ENCODE peak calls at places on chromosomes 12 and 14, in eight cellular contexts. U is NAMALWA, H is KBM-7, Q is T-helper 2 cell, F is T-helper 22 cell, O is GOT3, R is gastrocnemius medialis, A is lung. Z is an unnamed sample.

GRCh38 chr12:62256408-62257079 is 3.7 kb upstream of the USP15 start:
- DNase-seq in U (no peak), H (peak), Q (no peak), F (no peak), O (no peak), R (no peak), A (no peak), Z (no peak)

GRCh38 chr12:68623984-68624383 is 13.3 kb downstream of the RAP1B start:
- DNase-seq in U (no peak), H (no peak), Q (no peak), F (no peak), O (no peak), R (no peak), A (no peak), Z (no peak)

GRCh38 chr14:53742226-53742607 is 214.4 kb downstream of the BMP4 start:
- DNase-seq in U (no peak), H (no peak), Q (no peak), F (no peak), O (no peak), R (no peak), A (no peak), Z (peak)

GRCh38 chr12:2383276-2384028 is 330.7 kb downstream of the CACNA1C start:
- DNase-seq in U (no peak), H (no peak), Q (no peak), F (no peak), O (no peak), R (no peak), A (no peak), Z (no peak)

GRCh38 chr12:15563683-15564082 is 225.5 kb downstream of the EPS8 start:
- DNase-seq in U (no peak), H (peak), Q (no peak), F (no peak), O (no peak), R (no peak), A (no peak), Z (no peak)

GRCh38 chr14:68541128-68541896 is 251.6 kb downstream of the ZFP36L1 start:
- DNase-seq in U (no peak), H (no peak), Q (no peak), F (no peak), O (no peak), R (no peak), A (peak), Z (no peak)

GRCh38 chr14:103386632-103387329 is 1.6 kb downstream of the MARK3 start:
- DNase-seq in U (peak), H (peak), Q (no peak), F (no peak), O (no peak), R (no peak), A (no peak), Z (no peak)

GRCh38 chr14:33950320-33951182 is at the start of gene EGLN3:
- DNase-seq in U (no peak), H (peak), Q (peak), F (peak), O (peak), R (peak), A (peak), Z (peak)

GRCh38 chr14:73462815-73463214 is 4.5 kb upstream of the NUMB start:
- DNase-seq in U (no peak), H (no peak), Q (no peak), F (no peak), O (no peak), R (no peak), A (no peak), Z (no peak)

GRCh38 chr14:99256483-99256874 is 15.5 kb downstream of the BCL11B start:
- DNase-seq in U (no peak), H (no peak), Q (no peak), F (no peak), O (no peak), R (no peak), A (no peak), Z (no peak)

GRCh38 chr12:121465921-121466799 is 66.2 kb downstream of the RNF34 start:
- DNase-seq in U (peak), H (peak), Q (peak), F (peak), O (no peak), R (no peak), A (no peak), Z (peak)

GRCh38 chr12:105724651-105725050 is 394.2 kb downstream of the C12orf75 start:
- DNase-seq in U (no peak), H (no peak), Q (no peak), F (no peak), O (no peak), R (no peak), A (no peak), Z (no peak)

GRCh38 chr12:570237-570925 is 92.9 kb downstream of the NINJ2 start:
- DNase-seq in U (no peak), H (no peak), Q (no peak), F (no peak), O (peak), R (peak), A (peak), Z (peak)

GRCh38 chr12:92467886-92468285 is 234.9 kb upstream of the PLEKHG7 start:
- DNase-seq in U (peak), H (no peak), Q (no peak), F (no peak), O (no peak), R (peak), A (no peak), Z (no peak)

GRCh38 chr12:50506753-50507473 is 2.1 kb downstream of the DIP2B start:
- DNase-seq in U (no peak), H (no peak), Q (no peak), F (no peak), O (no peak), R (no peak), A (no peak), Z (no peak)

GRCh38 chr12:48716168-48716492 is 377 bp downstream of the CCNT1 start:
- DNase-seq in U (no peak), H (no peak), Q (no peak), F (no peak), O (no peak), R (no peak), A (no peak), Z (no peak)

GRCh38 chr14:70186826-70187483 is 1.8 kb downstream of the SLC8A3 start:
- DNase-seq in U (no peak), H (peak), Q (no peak), F (no peak), O (no peak), R (peak), A (no peak), Z (no peak)

GRCh38 chr12:93883436-93884154 is 206.4 kb downstream of the CRADD start:
- DNase-seq in U (no peak), H (no peak), Q (no peak), F (no peak), O (no peak), R (no peak), A (no peak), Z (no peak)

GRCh38 chr12:80860206-80860605 is 77.5 kb downstream of the LIN7A start:
- DNase-seq in U (no peak), H (no peak), Q (no peak), F (no peak), O (no peak), R (no peak), A (no peak), Z (no peak)

GRCh38 chr14:58808828-58809227 is 171.1 kb downstream of the DACT1 start:
- DNase-seq in U (no peak), H (no peak), Q (no peak), F (no peak), O (no peak), R (no peak), A (peak), Z (no peak)